ENCODE peak calls at places on chromosome 19, in seven cellular contexts. One of them, this sample, is unnamed. For H3K4me1, the result is how much of the 10 kb centered on the place peaks cover.

GRCh38 chr19:49691243-49692101 is 556 bp downstream of the CPT1C start:
- DNase-seq in heart right ventricle: peak
- DNase-seq in A549: no peak
- DNase-seq in thoracic aorta: no peak
- DNase-seq in HAP-1: peak
- DNase-seq in adipocyte: peak
- DNase-seq in Peyer's patch: no peak
- DNase-seq in this sample: no peak

GRCh38 chr19:35862528-35862927 is 5.8 kb downstream of the KIRREL2 start:
- DNase-seq in heart right ventricle: no peak
- DNase-seq in A549: peak
- DNase-seq in thoracic aorta: no peak
- DNase-seq in HAP-1: no peak
- DNase-seq in adipocyte: no peak
- DNase-seq in Peyer's patch: no peak
- DNase-seq in this sample: no peak

GRCh38 chr19:47284324-47284899 is 9.7 kb downstream of the INAFM1 start:
- DNase-seq in heart right ventricle: no peak
- DNase-seq in A549: peak
- DNase-seq in thoracic aorta: no peak
- DNase-seq in HAP-1: peak
- DNase-seq in adipocyte: peak
- DNase-seq in Peyer's patch: peak
- DNase-seq in this sample: no peak

GRCh38 chr19:17112700-17113099 is 37.1 kb downstream of the MYO9B start:
- DNase-seq in heart right ventricle: no peak
- DNase-seq in A549: no peak
- DNase-seq in thoracic aorta: no peak
- DNase-seq in HAP-1: no peak
- DNase-seq in adipocyte: no peak
- DNase-seq in Peyer's patch: no peak
- DNase-seq in this sample: no peak

GRCh38 chr19:2455481-2456300 is 1.1 kb downstream of the LMNB2 start:
- DNase-seq in heart right ventricle: peak
- DNase-seq in A549: no peak
- DNase-seq in thoracic aorta: no peak
- DNase-seq in HAP-1: peak
- DNase-seq in adipocyte: peak
- DNase-seq in Peyer's patch: peak
- DNase-seq in this sample: peak

GRCh38 chr19:48121909-48122371 is 11.3 kb upstream of the PLA2G4C start:
- DNase-seq in heart right ventricle: no peak
- DNase-seq in A549: no peak
- DNase-seq in thoracic aorta: no peak
- DNase-seq in HAP-1: no peak
- DNase-seq in adipocyte: no peak
- DNase-seq in Peyer's patch: no peak
- DNase-seq in this sample: no peak

GRCh38 chr19:33734913-33735312 is 61.8 kb upstream of the KCTD15 start:
- DNase-seq in heart right ventricle: no peak
- DNase-seq in A549: no peak
- DNase-seq in thoracic aorta: no peak
- DNase-seq in HAP-1: no peak
- DNase-seq in adipocyte: no peak
- DNase-seq in Peyer's patch: no peak
- DNase-seq in this sample: no peak

GRCh38 chr19:13838071-13838942 is 38.6 kb upstream of the NANOS3 start:
- DNase-seq in heart right ventricle: no peak
- DNase-seq in A549: no peak
- DNase-seq in thoracic aorta: no peak
- DNase-seq in HAP-1: no peak
- DNase-seq in adipocyte: no peak
- DNase-seq in Peyer's patch: peak
- DNase-seq in this sample: no peak

GRCh38 chr19:11286312-11286974 is 9.5 kb upstream of the TSPAN16 start:
- DNase-seq in heart right ventricle: no peak
- DNase-seq in A549: no peak
- DNase-seq in thoracic aorta: no peak
- DNase-seq in HAP-1: no peak
- DNase-seq in adipocyte: peak
- DNase-seq in Peyer's patch: no peak
- DNase-seq in this sample: no peak

GRCh38 chr19:8575467-8575997 is 1.7 kb downstream of the MYO1F start:
- DNase-seq in heart right ventricle: no peak
- DNase-seq in A549: peak
- DNase-seq in thoracic aorta: no peak
- DNase-seq in HAP-1: no peak
- DNase-seq in adipocyte: no peak
- DNase-seq in Peyer's patch: peak
- DNase-seq in this sample: no peak

GRCh38 chr19:7505682-7506384 is 10.1 kb upstream of the ZNF358 start:
- DNase-seq in heart right ventricle: no peak
- DNase-seq in A549: peak
- DNase-seq in thoracic aorta: no peak
- DNase-seq in HAP-1: peak
- DNase-seq in adipocyte: peak
- DNase-seq in Peyer's patch: no peak
- DNase-seq in this sample: no peak

GRCh38 chr19:35345671-35346111 is 2.0 kb upstream of the FFAR1 start:
- DNase-seq in heart right ventricle: no peak
- DNase-seq in A549: no peak
- DNase-seq in thoracic aorta: no peak
- DNase-seq in HAP-1: no peak
- DNase-seq in adipocyte: no peak
- DNase-seq in Peyer's patch: peak
- DNase-seq in this sample: peak

GRCh38 chr19:42544146-42544545 is 15.9 kb upstream of the CEACAM1 start:
- DNase-seq in heart right ventricle: no peak
- DNase-seq in A549: no peak
- DNase-seq in thoracic aorta: no peak
- DNase-seq in HAP-1: no peak
- DNase-seq in adipocyte: no peak
- DNase-seq in Peyer's patch: no peak
- DNase-seq in this sample: no peak

GRCh38 chr19:12796146-12797071 is 5.1 kb downstream of the JUNB start:
- DNase-seq in heart right ventricle: peak
- DNase-seq in A549: peak
- DNase-seq in thoracic aorta: no peak
- DNase-seq in HAP-1: peak
- DNase-seq in adipocyte: peak
- DNase-seq in Peyer's patch: peak
- DNase-seq in this sample: peak

GRCh38 chr19:23823952-23824389 is 65.3 kb upstream of the ZNF681 start:
- DNase-seq in heart right ventricle: no peak
- DNase-seq in A549: peak
- DNase-seq in thoracic aorta: no peak
- DNase-seq in HAP-1: peak
- DNase-seq in adipocyte: no peak
- DNase-seq in Peyer's patch: no peak
- DNase-seq in this sample: peak

GRCh38 chr19:28715157-28715556 is 497.8 kb downstream of the UQCRFS1 start:
- DNase-seq in heart right ventricle: no peak
- DNase-seq in A549: no peak
- DNase-seq in thoracic aorta: no peak
- DNase-seq in HAP-1: no peak
- DNase-seq in adipocyte: no peak
- DNase-seq in Peyer's patch: no peak
- DNase-seq in this sample: no peak

GRCh38 chr19:13526552-13526951 is 20.3 kb upstream of the CACNA1A start:
- DNase-seq in heart right ventricle: no peak
- DNase-seq in A549: peak
- DNase-seq in thoracic aorta: no peak
- DNase-seq in HAP-1: peak
- DNase-seq in adipocyte: no peak
- DNase-seq in Peyer's patch: no peak
- DNase-seq in this sample: no peak

DNA sequence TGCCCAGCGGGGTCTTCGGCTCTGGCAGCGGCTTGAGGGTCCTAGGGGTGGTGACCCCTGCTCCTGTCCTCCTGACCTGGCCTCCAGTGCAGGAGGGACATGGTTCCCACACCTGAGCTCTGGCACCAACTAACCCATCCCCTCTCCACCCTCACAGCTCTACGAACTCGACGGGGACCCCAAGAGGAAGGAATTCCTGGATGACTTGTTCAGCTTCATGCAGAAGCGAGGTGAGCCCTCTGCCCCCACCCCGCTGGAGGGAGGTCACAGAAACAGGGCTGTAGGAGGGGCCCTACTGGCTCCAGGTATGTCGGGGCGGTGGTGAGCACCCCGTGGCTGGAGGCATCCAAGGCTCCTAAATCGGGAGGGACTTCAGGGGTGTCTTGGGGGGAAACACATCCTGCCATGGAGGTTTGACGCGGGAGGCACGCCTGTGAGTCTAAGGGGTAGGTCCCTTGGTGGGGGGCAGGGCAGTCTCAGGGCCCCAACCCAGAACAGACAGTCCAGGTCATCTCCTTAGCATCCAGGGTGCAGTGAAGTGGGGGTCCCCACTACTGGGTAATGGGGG is 24.1 kb upstream of the WDR18 start:
- DNase-seq in heart right ventricle: no peak
- DNase-seq in A549: peak
- DNase-seq in thoracic aorta: no peak
- DNase-seq in HAP-1: no peak
- DNase-seq in adipocyte: no peak
- DNase-seq in Peyer's patch: no peak
- DNase-seq in this sample: peak
- H3K4me1 ChIP-seq in heart right ventricle: under half
- H3K4me1 ChIP-seq in A549: under half
- H3K4me1 ChIP-seq in thoracic aorta: under half
- H3K4me1 ChIP-seq in HAP-1: under half
- H3K4me1 ChIP-seq in adipocyte: under half
- H3K4me1 ChIP-seq in Peyer's patch: under half
- H3K4me1 ChIP-seq in this sample: half or more

DNA sequence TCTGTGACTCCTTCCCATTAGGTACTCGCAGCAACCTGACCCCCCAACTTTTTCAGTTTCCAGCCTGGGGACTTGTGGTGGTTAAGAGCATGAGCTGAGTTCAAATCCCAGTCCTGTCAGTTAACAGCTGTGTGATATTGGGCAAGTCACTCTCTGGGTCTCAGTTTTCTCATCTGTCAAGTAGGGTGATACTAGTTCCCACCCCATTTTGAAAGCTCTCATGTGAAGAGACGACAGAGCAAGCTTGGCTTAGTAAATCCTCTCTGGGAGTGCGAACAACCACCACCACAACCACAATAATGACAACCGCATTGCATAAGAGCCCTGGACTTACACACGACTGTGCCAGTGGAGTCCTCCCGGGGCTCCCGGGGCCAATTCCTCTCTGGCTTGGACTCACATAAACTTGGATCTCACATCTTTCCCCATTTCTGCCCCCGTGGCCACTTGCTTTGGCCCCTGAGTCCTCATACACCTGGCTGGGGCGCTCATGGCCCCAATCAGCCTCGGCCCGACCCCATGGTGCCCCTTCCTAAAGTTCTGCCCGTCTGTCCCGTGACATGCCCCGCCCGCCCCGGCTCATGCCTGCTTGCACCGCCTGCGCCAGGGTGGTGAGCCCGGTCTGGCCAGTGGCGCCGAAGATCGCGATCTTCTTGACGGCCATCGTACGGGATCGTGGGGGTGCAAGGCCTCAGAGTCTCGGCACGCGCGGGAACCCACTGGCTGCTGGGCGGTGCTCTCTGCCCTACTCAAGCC is at the start of gene BLVRB:
- DNase-seq in heart right ventricle: no peak
- DNase-seq in A549: peak
- DNase-seq in thoracic aorta: no peak
- DNase-seq in HAP-1: no peak
- DNase-seq in adipocyte: peak
- DNase-seq in Peyer's patch: no peak
- DNase-seq in this sample: no peak
- H3K4me1 ChIP-seq in heart right ventricle: half or more
- H3K4me1 ChIP-seq in A549: under half
- H3K4me1 ChIP-seq in thoracic aorta: under half
- H3K4me1 ChIP-seq in HAP-1: under half
- H3K4me1 ChIP-seq in adipocyte: under half
- H3K4me1 ChIP-seq in Peyer's patch: under half
- H3K4me1 ChIP-seq in this sample: under half

GRCh38 chr19:1136201-1136600 is 32.4 kb downstream of the GPX4 start:
- DNase-seq in heart right ventricle: no peak
- DNase-seq in A549: no peak
- DNase-seq in thoracic aorta: no peak
- DNase-seq in HAP-1: no peak
- DNase-seq in adipocyte: no peak
- DNase-seq in Peyer's patch: peak
- DNase-seq in this sample: no peak
- H3K4me1 ChIP-seq in heart right ventricle: under half
- H3K4me1 ChIP-seq in A549: under half
- H3K4me1 ChIP-seq in thoracic aorta: under half
- H3K4me1 ChIP-seq in HAP-1: under half
- H3K4me1 ChIP-seq in adipocyte: under half
- H3K4me1 ChIP-seq in Peyer's patch: under half
- H3K4me1 ChIP-seq in this sample: under half

GRCh38 chr19:54211214-54211613 is 10.6 kb downstream of the RPS9 start:
- DNase-seq in heart right ventricle: no peak
- DNase-seq in A549: no peak
- DNase-seq in thoracic aorta: no peak
- DNase-seq in HAP-1: no peak
- DNase-seq in adipocyte: no peak
- DNase-seq in Peyer's patch: no peak
- DNase-seq in this sample: no peak

GRCh38 chr19:54207908-54208783 is 7.5 kb downstream of the RPS9 start:
- DNase-seq in heart right ventricle: no peak
- DNase-seq in A549: peak
- DNase-seq in thoracic aorta: no peak
- DNase-seq in HAP-1: peak
- DNase-seq in adipocyte: peak
- DNase-seq in Peyer's patch: peak
- DNase-seq in this sample: peak

GRCh38 chr19:54209748-54210494 is 9.3 kb downstream of the RPS9 start:
- DNase-seq in heart right ventricle: peak
- DNase-seq in A549: peak
- DNase-seq in thoracic aorta: peak
- DNase-seq in HAP-1: peak
- DNase-seq in adipocyte: peak
- DNase-seq in Peyer's patch: peak
- DNase-seq in this sample: peak

GRCh38 chr19:54208784-54209057 is 8.1 kb downstream of the RPS9 start:
- DNase-seq in heart right ventricle: no peak
- DNase-seq in A549: peak
- DNase-seq in thoracic aorta: no peak
- DNase-seq in HAP-1: peak
- DNase-seq in adipocyte: no peak
- DNase-seq in Peyer's patch: no peak
- DNase-seq in this sample: no peak

DNA sequence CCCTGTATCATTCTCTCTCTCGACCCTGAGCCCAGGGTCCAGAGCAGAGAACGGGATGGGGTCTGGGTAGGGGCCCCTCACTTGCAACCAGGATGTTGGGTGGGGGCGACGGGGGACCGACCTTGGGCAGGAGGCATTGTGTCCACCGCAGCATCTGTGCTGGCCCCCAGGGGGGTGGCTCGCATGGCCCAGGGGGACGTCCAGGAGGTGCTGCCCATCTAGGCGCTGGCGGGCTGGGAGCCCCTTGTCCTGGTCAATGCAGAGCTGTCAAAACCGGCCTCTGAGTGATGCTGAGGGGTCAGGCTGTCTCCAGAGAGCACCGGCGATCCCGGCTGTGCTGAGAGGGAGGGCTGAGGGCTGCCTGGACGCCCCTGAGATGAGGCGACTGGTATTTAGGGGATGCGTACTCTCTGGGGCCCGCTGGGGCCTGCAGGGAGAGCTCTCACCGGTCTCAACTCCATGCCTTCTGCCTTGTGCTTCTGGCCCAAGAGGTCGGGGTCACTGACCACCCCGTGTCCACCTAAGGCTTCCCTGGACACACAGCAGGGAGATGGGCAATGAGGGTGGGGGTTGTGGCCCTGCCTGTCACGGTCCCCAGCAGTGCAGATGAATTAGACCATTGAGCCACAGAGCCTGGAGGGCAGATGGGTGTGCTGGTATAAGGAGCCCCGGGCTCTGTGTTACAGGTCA is 8.5 kb downstream of the RPS9 start:
- DNase-seq in heart right ventricle: no peak
- DNase-seq in A549: peak
- DNase-seq in thoracic aorta: no peak
- DNase-seq in HAP-1: peak
- DNase-seq in adipocyte: no peak
- DNase-seq in Peyer's patch: no peak
- DNase-seq in this sample: peak
- H3K4me1 ChIP-seq in heart right ventricle: half or more
- H3K4me1 ChIP-seq in A549: half or more
- H3K4me1 ChIP-seq in thoracic aorta: under half
- H3K4me1 ChIP-seq in HAP-1: under half
- H3K4me1 ChIP-seq in adipocyte: half or more
- H3K4me1 ChIP-seq in Peyer's patch: under half
- H3K4me1 ChIP-seq in this sample: half or more